ENCODE peak calls at places on chromosomes 7 and 10, in five cellular contexts. H is chondrocyte; E is activated CD8-positive, alpha-beta memory T cell treated with anti-CD3 and anti-CD28 coated beads, Interleukin-2, amount 50 U/mL, for 48 hours; O is CD8-positive, alpha-beta T cell; Q is effector memory CD4-positive, alpha-beta T cell. D is an unnamed sample.

GRCh38 chr10:43702213-43702935 is 53.7 kb upstream of the ZNF32 start:
- DNase-seq in O (no peak), E (no peak), H (no peak), Q (no peak), D (no peak)

GRCh38 chr10:105950410-105950809 is 1214.1 kb downstream of the SORCS1 start:
- DNase-seq in Q (no peak), E (no peak), H (no peak), O (no peak), D (peak; percentile 15)

GRCh38 chr7:128135275-128136214 is 104.3 kb upstream of the LRRC4 start:
- DNase-seq in H (no peak), Q (peak; percentile 21), O (peak; percentile 33), E (peak; percentile 89), D (peak; percentile 29)

GRCh38 chr7:44066111-44066460 is 719 bp upstream of the PGAM2 start:
- DNase-seq in H (no peak), Q (no peak), E (no peak), O (no peak), D (no peak)

GRCh38 chr7:16271990-16272665 is 149.2 kb downstream of the CRPPA start:
- DNase-seq in O (no peak), E (no peak), H (no peak), Q (no peak), D (no peak)

GRCh38 chr10:57849726-57850357 is 417.9 kb downstream of the IPMK start:
- DNase-seq in E (no peak), Q (no peak), O (no peak), H (no peak), D (no peak)

GRCh38 chr7:31776616-31777015 is 89.6 kb downstream of the PPP1R17 start:
- DNase-seq in Q (no peak), H (no peak), O (no peak), E (no peak), D (peak; percentile 51)

GRCh38 chr7:43692582-43693373 is 36.5 kb downstream of the COA1 start:
- DNase-seq in O (no peak), Q (no peak), H (no peak), E (no peak), D (no peak)

GRCh38 chr10:74976565-74976964 is 134.9 kb upstream of the SAMD8 start:
- DNase-seq in E (no peak), O (no peak), Q (no peak), H (no peak), D (no peak)

GRCh38 chr10:75402486-75403143 is 1.1 kb upstream of the ZNF503 start:
- DNase-seq in Q (no peak), O (no peak), E (no peak), H (no peak), D (no peak)

GRCh38 chr7:139521439-139521838 is 2.0 kb upstream of the CLEC2L start:
- DNase-seq in H (no peak), E (no peak), O (no peak), Q (no peak), D (no peak)

GRCh38 chr7:82805527-82805960 is 357.1 kb downstream of the PCLO start:
- DNase-seq in O (no peak), E (no peak), Q (no peak), H (no peak), D (peak; percentile 75)

GRCh38 chr10:11381511-11381910 is 229.9 kb downstream of the USP6NL start:
- DNase-seq in Q (no peak), E (no peak), O (no peak), H (no peak), D (no peak)

GRCh38 chr7:82839063-82839462 is 323.6 kb downstream of the PCLO start:
- DNase-seq in Q (no peak), O (no peak), H (no peak), E (no peak), D (no peak)

GRCh38 chr7:40749877-40750276 is 615.1 kb downstream of the SUGCT start:
- DNase-seq in Q (no peak), O (no peak), E (no peak), H (no peak), D (peak; percentile 46)

GRCh38 chr10:71582019-71582418 is 137.6 kb downstream of the C10orf105 start:
- DNase-seq in E (no peak), H (no peak), Q (no peak), O (no peak), D (no peak)

GRCh38 chr7:5578441-5579024 is 154.9 kb upstream of the TNRC18 start:
- DNase-seq in E (no peak), H (no peak), Q (no peak), O (no peak), D (no peak)

GRCh38 chr10:50600286-50600685 is 23.5 kb downstream of the SGMS1 start:
- DNase-seq in E (no peak), H (no peak), O (no peak), Q (no peak), D (no peak)

GRCh38 chr7:130956417-130957139 is 222.6 kb upstream of the KLF14 start:
- DNase-seq in E (no peak), Q (no peak), H (no peak), O (no peak), D (no peak)

GRCh38 chr7:34011017-34011680 is 105.8 kb downstream of the BMPER start:
- DNase-seq in Q (no peak), E (no peak), O (no peak), H (no peak), D (no peak)

GRCh38 chr10:71138126-71138860 is 74.1 kb upstream of the UNC5B start:
- DNase-seq in H (no peak), Q (no peak), E (no peak), O (no peak), D (no peak)

GRCh38 chr10:60271319-60272040 is 118.2 kb downstream of the ANK3 start:
- DNase-seq in O (no peak), H (no peak), Q (no peak), E (no peak), D (no peak)

GRCh38 chr7:38215734-38216670 is 38.0 kb downstream of the STARD3NL start:
- DNase-seq in H (no peak), Q (peak; percentile 51), O (peak; percentile 55), E (peak; percentile 80), D (peak; percentile 86)

GRCh38 chr7:155986497-155987160 is 174.4 kb upstream of the SHH start:
- DNase-seq in H (no peak), E (no peak), Q (no peak), O (no peak), D (no peak)

GRCh38 chr10:15344876-15345285 is 26.2 kb downstream of the FAM171A1 start:
- DNase-seq in Q (no peak), E (no peak), O (no peak), H (no peak), D (no peak)

GRCh38 chr7:156841497-156841896 is 51.5 kb downstream of the LMBR1 start:
- DNase-seq in O (no peak), E (no peak), H (no peak), Q (no peak), D (no peak)

GRCh38 chr7:101631224-101631714 is 2.2 kb upstream of the MYL10 start:
- DNase-seq in Q (no peak), E (no peak), O (no peak), H (no peak), D (no peak)

GRCh38 chr7:157329447-157329846 is 7.4 kb upstream of the DNAJB6 start:
- DNase-seq in H (no peak), E (no peak), Q (no peak), O (no peak), D (no peak)

GRCh38 chr10:100724531-100725027 is 20.8 kb upstream of the PAX2 start:
- DNase-seq in E (no peak), H (no peak), Q (no peak), O (no peak), D (no peak)